ENCODE peak calls at places on chromosomes 1 and 21, in six cellular contexts. G, Q, F, H, D and C are unnamed samples.

GRCh38 chr1:27536767-27537166 is 46.8 kb upstream of the WASF2 start:
- DNase-seq in G (peak), Q (no peak), D (no peak), H (peak), F (no peak), C (no peak)

GRCh38 chr1:206464456-206464964 is 5.8 kb upstream of the IKBKE start:
- DNase-seq in F (no peak), Q (no peak), D (no peak), G (no peak), H (peak), C (no peak)

GRCh38 chr1:71339238-71339637 is 258.4 kb upstream of the ZRANB2 start:
- DNase-seq in G (no peak), Q (no peak), D (no peak), H (no peak), F (no peak), C (no peak)

GRCh38 chr1:216960716-216961115 is 237.5 kb upstream of the ESRRG start:
- DNase-seq in D (no peak), G (no peak), Q (no peak), H (peak), F (no peak), C (no peak)

GRCh38 chr1:17675681-17676243 is 79.4 kb upstream of the ACTL8 start:
- DNase-seq in D (no peak), Q (no peak), G (no peak), F (no peak), H (no peak), C (no peak)

GRCh38 chr1:218498061-218498938 is 153.2 kb downstream of the TGFB2 start:
- DNase-seq in H (peak), Q (no peak), G (no peak), F (no peak), D (no peak), C (no peak)

GRCh38 chr1:219507432-219507831 is 105.5 kb downstream of the ZC3H11B start:
- DNase-seq in F (no peak), Q (no peak), H (no peak), G (no peak), D (no peak), C (no peak)

GRCh38 chr21:45528028-45528705 is 14.1 kb downstream of the SLC19A1 start:
- DNase-seq in F (no peak), D (peak), Q (no peak), G (no peak), H (no peak), C (no peak)

GRCh38 chr1:236204043-236204442 is 61.7 kb downstream of the GPR137B start:
- DNase-seq in G (no peak), H (peak), F (no peak), D (no peak), Q (no peak), C (no peak)

GRCh38 chr1:245770191-245770590 is 615.4 kb downstream of the KIF26B start:
- DNase-seq in Q (no peak), H (peak), D (no peak), G (no peak), F (no peak), C (no peak)

GRCh38 chr21:39349211-39350093 is 564 bp upstream of the HMGN1 start:
- DNase-seq in F (peak), H (peak), D (peak), Q (peak), G (peak), C (peak)

GRCh38 chr21:39347537-39347936 is 1.4 kb downstream of the HMGN1 start:
- DNase-seq in F (no peak), G (no peak), Q (no peak), H (no peak), D (no peak), C (no peak)

GRCh38 chr21:39350094-39351006 is 1.5 kb upstream of the HMGN1 start:
- DNase-seq in G (no peak), F (no peak), Q (no peak), H (no peak), D (no peak), C (peak)

GRCh38 chr21:39348040-39348354 is 891 bp downstream of the HMGN1 start:
- DNase-seq in F (no peak), G (no peak), H (no peak), Q (no peak), D (no peak), C (no peak)

GRCh38 chr21:39348355-39349210 is at the start of gene HMGN1:
- DNase-seq in G (peak), D (peak), Q (peak), F (no peak), H (peak), C (peak)
- TF ChIP-seq POLR2A in G (peak), D (no peak), Q (peak), F (no peak), H (peak), C (peak)

GRCh38 chr1:25990702-25991395 is 7.0 kb downstream of the PAFAH2 start:
- DNase-seq in D (no peak), F (no peak), G (no peak), H (no peak), Q (no peak), C (no peak)
- H3K4me3 ChIP-seq in D (peak), F (no peak), G (no peak), H (no peak), Q (no peak), C (no peak)

DNA sequence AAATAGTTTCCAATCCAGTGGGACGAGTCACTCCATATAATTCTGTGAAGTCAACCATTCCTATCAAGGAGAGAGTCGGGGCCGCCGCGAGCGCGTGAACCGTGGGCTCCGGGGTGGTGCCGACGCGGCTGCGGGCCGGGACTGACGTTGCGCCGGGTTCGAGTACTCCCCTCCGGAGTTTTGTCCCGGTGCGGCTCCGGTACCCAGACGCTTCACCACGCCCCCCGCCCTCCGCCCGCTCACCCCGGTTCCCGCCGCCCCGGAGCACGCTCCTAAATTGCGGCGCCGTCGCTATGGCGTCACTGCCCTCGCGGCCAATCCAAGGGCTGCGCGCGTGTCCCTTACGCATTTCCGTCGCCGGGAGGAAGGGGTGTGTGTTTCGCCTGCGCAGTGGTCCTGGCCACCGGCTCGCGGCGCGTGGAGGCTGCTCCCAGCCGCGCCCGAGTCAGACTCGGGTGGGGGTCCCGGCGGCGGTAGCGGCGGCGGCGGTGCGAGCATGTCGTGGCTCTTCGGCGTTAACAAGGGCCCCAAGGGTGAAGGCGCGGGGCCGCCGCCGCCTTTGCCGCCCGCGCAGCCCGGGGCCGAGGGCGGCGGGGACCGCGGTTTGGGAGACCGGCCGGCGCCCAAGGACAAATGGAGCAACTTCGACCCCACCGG is at the start of gene ATAD3B:
- DNase-seq in F (peak), Q (no peak), H (peak), G (peak), D (peak), C (peak)
- TF ChIP-seq POLR2A in F (peak), Q (no peak), H (peak), G (peak), D (no peak), C (no peak)

GRCh38 chr1:9033363-9033762 is 7.1 kb upstream of the SLC2A7 start:
- DNase-seq in D (no peak), H (no peak), G (no peak), Q (no peak), F (no peak), C (no peak)

GRCh38 chr1:9027307-9027706 is 1.1 kb upstream of the SLC2A7 start:
- DNase-seq in Q (no peak), F (no peak), H (no peak), D (no peak), G (no peak), C (no peak)

GRCh38 chr1:9035226-9035625 is 9.0 kb upstream of the SLC2A7 start:
- DNase-seq in Q (no peak), H (no peak), D (no peak), G (no peak), F (no peak), C (no peak)

GRCh38 chr1:9028921-9029715 is 2.9 kb upstream of the SLC2A7 start:
- DNase-seq in Q (no peak), H (peak), D (no peak), F (no peak), G (no peak), C (no peak)

DNA sequence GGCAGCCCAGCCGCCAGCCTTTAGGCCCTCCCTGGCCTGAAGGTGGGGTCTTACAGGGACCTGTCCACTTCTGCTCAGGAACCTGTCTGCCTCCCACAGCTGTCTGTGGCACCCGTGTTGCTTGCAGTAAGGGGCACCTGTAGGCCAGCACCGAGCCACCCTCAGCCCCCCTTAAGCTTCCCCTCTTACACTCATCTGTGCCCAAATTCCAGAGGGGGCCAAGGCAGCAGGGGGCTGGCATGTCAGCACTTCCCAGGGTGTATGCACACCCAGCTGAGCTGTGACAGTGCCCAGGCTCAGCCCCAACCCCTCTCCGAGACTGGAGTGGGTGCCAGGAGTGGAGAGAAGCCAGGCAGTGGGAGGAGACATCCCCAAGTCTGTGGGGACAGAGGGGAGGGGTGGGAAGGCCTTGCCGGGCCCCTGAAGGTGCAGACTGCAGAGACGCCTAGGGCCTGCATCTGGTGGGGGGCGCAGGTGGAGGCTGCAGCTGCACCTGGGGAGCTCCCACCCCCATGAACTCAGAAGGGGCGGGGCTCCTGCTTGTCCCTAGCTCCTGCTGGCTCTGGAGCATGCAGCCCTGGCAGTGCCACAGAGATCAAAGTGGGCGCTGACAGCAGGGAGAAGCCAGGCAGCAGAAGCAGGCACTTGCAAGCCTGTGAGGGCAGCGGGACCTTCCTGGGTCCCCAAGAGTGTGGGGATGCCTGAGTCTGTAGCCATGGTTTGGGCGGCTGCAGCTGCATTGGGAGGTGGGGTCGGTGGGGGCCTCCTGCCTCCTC is 5.4 kb upstream of the SLC2A7 start:
- DNase-seq in H (no peak), D (no peak), F (no peak), Q (no peak), G (no peak), C (no peak)
- H3K4me3 ChIP-seq in H (no peak), D (no peak), F (no peak), Q (no peak), G (no peak), C (no peak)

DNA sequence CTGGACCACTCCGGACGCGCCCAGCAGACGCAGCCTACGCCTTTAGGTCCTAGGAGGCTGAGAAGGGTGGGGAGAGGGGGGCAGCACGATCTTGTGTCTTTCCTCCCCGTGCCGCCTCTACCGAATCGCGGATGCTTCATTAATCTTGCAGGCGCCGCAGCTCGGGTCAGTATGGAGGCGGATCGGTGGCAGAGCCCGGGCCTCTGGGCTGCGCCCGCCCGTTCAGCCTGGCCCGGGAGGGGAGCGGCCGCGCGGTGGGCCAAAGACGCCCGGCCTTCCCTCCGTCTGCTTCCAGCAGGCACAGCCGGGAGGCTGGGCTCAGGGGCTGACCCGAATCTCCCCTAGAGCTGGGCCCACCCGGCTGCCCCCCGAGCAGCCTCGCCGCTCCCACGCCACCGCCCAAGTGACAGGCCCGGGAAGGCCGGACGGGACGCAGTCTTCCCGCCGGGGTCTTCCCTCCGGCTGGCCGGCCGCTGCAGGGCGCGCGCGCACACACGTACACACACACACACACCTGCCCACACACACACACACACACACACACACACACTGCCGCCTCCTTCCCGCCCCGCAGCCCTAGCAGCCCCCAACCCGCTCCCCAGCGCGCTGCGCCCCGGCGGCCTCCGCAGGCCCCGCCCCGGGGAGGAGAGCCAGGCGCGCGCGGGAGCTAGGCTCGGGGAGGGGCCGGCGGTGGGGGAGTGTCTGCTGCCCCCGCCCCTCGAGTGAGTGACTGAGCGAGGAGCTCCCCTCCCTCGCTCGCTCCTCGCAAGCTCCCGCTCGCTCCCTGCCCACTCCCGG is at the start of gene C1orf21:
- DNase-seq in G (peak), Q (peak), F (peak), H (peak), D (peak), C (peak)
- TF ChIP-seq POLR2A in G (peak), Q (peak), F (no peak), H (no peak), D (no peak), C (no peak)

DNA sequence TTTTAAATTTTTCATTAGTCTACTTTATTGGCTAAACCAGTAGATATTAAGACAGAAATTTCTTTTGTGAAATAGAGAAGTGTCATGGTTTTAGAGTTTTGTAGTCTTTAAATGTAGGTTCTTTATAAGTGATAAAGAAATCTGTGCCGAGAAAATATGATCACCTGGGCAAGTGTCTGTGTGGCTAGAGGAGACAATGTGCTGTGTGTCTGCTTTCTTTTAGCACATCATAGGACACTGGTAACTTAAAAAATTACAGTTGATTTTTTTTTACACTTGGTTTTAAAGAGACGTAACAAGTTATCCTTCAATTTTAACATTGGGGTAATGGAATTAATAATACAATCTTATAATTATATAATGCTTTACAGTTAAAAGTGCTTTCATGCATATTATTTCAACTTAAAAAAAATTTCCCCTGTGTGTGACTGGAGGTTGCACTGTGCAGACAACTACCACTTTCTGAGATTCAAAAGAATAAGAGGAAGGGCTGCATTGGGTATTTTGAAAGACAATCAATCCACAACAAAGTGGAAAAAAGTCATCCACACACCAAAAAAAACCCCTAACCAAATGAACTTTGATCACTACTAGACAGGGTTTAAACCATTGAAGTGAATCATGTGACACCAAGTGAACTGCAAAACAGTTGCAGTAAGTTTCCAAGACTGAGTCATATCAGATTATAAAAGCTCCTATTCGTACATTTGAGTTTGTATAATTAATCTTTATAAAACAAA is 50.0 kb upstream of the GFI1 start:
- DNase-seq in F (no peak), G (no peak), D (no peak), Q (no peak), H (peak), C (no peak)
- H3K4me3 ChIP-seq in F (no peak), G (no peak), D (no peak), Q (no peak), H (no peak), C (no peak)

GRCh38 chr21:35053356-35054096 is 4.4 kb upstream of the RUNX1 start:
- DNase-seq in G (no peak), H (no peak), Q (no peak), F (no peak), D (no peak), C (no peak)

GRCh38 chr21:35052786-35053185 is 3.7 kb upstream of the RUNX1 start:
- DNase-seq in D (no peak), H (no peak), F (no peak), G (no peak), Q (no peak), C (no peak)

GRCh38 chr21:35050348-35051286 is 1.5 kb upstream of the RUNX1 start:
- DNase-seq in H (peak), Q (no peak), D (no peak), G (no peak), F (no peak), C (no peak)

GRCh38 chr21:35048706-35049617 is at the start of gene RUNX1:
- DNase-seq in H (peak), Q (no peak), D (peak), G (no peak), F (no peak), C (no peak)

DNA sequence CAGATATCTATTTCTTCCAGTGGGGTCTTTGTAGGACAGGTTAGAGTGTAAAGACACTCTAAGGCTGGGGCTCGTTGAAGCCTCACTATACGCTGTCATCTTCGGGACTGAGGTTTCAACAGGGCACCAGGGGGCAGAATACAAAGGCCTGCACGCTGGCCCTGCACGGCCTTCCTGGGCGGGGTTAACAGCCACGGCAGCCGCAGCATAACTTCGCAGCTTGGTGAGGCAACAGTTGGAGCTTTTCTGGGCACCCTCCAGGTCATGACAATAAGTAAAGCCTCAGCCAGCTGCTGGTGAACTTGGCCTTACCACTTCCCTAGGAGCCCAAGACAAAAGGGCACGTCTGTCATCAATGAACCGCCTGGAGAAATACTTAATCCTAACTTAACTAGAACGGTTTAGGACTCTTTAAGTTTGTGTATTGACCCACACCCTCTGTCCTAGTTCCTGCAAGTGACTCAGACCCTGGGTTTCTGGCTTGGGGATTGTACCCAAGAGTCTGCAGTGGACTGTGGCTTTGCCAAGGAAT is 2.3 kb upstream of the RUNX1 start:
- DNase-seq in Q (peak), G (peak), F (peak), H (peak), D (peak), C (peak)
- TF ChIP-seq POLR2A in Q (no peak), G (no peak), F (no peak), H (no peak), D (no peak), C (no peak)

DNA sequence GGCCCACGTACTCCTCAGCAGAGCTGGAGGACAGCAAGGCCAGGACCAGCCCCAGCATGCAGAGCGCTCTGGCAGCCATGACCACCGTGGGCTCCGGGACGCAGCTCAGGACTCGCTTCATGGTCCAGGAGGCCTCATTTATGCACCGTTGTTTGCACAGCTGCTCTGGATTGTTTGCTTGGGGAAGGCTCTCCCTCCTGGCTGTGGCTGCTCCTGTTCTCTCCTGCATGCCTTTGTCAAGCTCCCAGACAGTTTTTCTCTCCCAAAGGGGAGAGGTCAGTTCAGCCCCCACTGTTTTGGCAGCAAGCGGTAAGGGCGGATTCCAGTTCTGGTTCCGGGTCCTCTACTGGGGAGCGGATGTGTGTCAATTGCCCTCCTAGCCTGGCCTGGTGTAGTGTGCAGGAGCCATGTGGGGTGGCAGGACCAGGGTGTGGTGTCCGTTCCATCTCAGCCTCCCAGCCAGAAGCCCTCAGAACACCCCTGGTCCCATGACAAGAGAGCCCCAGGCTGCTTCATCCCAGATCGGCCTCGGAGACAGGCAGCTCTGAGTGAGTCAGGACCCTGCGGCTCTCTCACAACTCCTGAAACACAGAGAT is at the start of gene TFF3:
- DNase-seq in Q (no peak), G (peak), H (no peak), D (peak), F (no peak), C (no peak)
- H3K4me3 ChIP-seq in Q (no peak), G (no peak), H (no peak), D (no peak), F (no peak), C (no peak)

GRCh38 chr1:165763442-165763841 is 5.2 kb downstream of the TMCO1 start:
- DNase-seq in Q (no peak), G (no peak), F (no peak), H (no peak), D (no peak), C (no peak)

GRCh38 chr1:165764277-165764676 is 4.4 kb downstream of the TMCO1 start:
- DNase-seq in H (no peak), D (no peak), G (no peak), Q (no peak), F (no peak), C (no peak)

GRCh38 chr1:165773324-165773965 is 4.8 kb upstream of the TMCO1 start:
- DNase-seq in H (peak), Q (no peak), F (peak), G (no peak), D (no peak), C (no peak)

GRCh38 chr1:165772739-165773138 is 4.1 kb upstream of the TMCO1 start:
- DNase-seq in F (no peak), D (no peak), G (no peak), H (no peak), Q (no peak), C (no peak)

GRCh38 chr1:165768513-165769394 is at the start of gene TMCO1:
- DNase-seq in G (peak), Q (peak), D (peak), F (peak), H (peak), C (peak)
- TF ChIP-seq POLR2A in G (peak), Q (peak), D (peak), F (peak), H (peak), C (no peak)